ENCODE peak calls at places on chromosomes 16 and 17, in seven cellular contexts. T, Y, A, S, Z, Q and D are unnamed samples.

GRCh38 chr16:12902511-12903324 is 1.3 kb downstream of the SHISA9 start:
- DNase-seq in T (no peak), Y (no peak), A (no peak), S (peak), Z (no peak), Q (peak), D (peak)

GRCh38 chr16:31200821-31201510 is 1.6 kb downstream of the PYCARD start:
- DNase-seq in T (peak), Y (peak), A (peak), S (no peak), Z (no peak), Q (no peak), D (no peak)

GRCh38 chr16:57634171-57634570 is 5.7 kb downstream of the ADGRG1 start:
- DNase-seq in T (no peak), Y (no peak), A (no peak), S (no peak), Z (no peak), Q (no peak), D (peak)

GRCh38 chr17:76529643-76530488 is 7.6 kb downstream of the CYGB start:
- DNase-seq in T (peak), Y (no peak), A (no peak), S (no peak), Z (no peak), Q (no peak), D (no peak)

GRCh38 chr17:13759936-13760335 is 158.2 kb upstream of the HS3ST3A1 start:
- DNase-seq in T (no peak), Y (no peak), A (no peak), S (no peak), Z (no peak), Q (no peak), D (no peak)

GRCh38 chr16:89823087-89823823 is 5.0 kb upstream of the SPIRE2 start:
- DNase-seq in T (no peak), Y (no peak), A (no peak), S (no peak), Z (no peak), Q (no peak), D (no peak)

GRCh38 chr16:78925071-78925714 is 675.3 kb downstream of the MAF start:
- DNase-seq in T (peak), Y (peak), A (peak), S (no peak), Z (no peak), Q (no peak), D (peak)

GRCh38 chr17:42333053-42333452 is 44.8 kb downstream of the STAT5A start:
- DNase-seq in T (no peak), Y (no peak), A (no peak), S (no peak), Z (no peak), Q (no peak), D (no peak)

GRCh38 chr17:63350364-63350763 is 95.7 kb downstream of the CYB561 start:
- DNase-seq in T (no peak), Y (no peak), A (no peak), S (no peak), Z (no peak), Q (no peak), D (no peak)

GRCh38 chr16:87538160-87538559 is 45.3 kb upstream of the ZCCHC14 start:
- DNase-seq in T (peak), Y (no peak), A (no peak), S (no peak), Z (no peak), Q (no peak), D (no peak)

GRCh38 chr17:17684901-17685774 is 3.9 kb downstream of the RAI1 start:
- DNase-seq in T (peak), Y (no peak), A (no peak), S (no peak), Z (no peak), Q (no peak), D (no peak)

GRCh38 chr17:46977348-46977747 is 1.7 kb downstream of the RPRML start:
- DNase-seq in T (peak), Y (no peak), A (peak), S (no peak), Z (peak), Q (no peak), D (peak)

GRCh38 chr17:66829386-66829864 is 5.5 kb upstream of the CACNG5 start:
- DNase-seq in T (peak), Y (no peak), A (peak), S (no peak), Z (no peak), Q (no peak), D (peak)

GRCh38 chr16:88306860-88307545 is 75.8 kb upstream of the ZNF469 start:
- DNase-seq in T (peak), Y (no peak), A (no peak), S (no peak), Z (no peak), Q (no peak), D (no peak)

GRCh38 chr17:17182601-17183136 is 23.5 kb downstream of the PLD6 start:
- DNase-seq in T (no peak), Y (peak), A (no peak), S (no peak), Z (no peak), Q (no peak), D (no peak)

GRCh38 chr17:39173539-39174274 is 7.7 kb upstream of the ARL5C start:
- DNase-seq in T (no peak), Y (no peak), A (no peak), S (no peak), Z (no peak), Q (no peak), D (no peak)

GRCh38 chr17:44297975-44298374 is 10.4 kb upstream of the RUNDC3A start:
- DNase-seq in T (no peak), Y (no peak), A (no peak), S (no peak), Z (no peak), Q (no peak), D (no peak)

GRCh38 chr17:58300336-58300735 is 19.6 kb upstream of the MPO start:
- DNase-seq in T (no peak), Y (no peak), A (no peak), S (no peak), Z (no peak), Q (no peak), D (no peak)

GRCh38 chr16:71933913-71934696 is 38.8 kb downstream of the IST1 start:
- DNase-seq in T (peak), Y (no peak), A (peak), S (no peak), Z (no peak), Q (no peak), D (peak)

GRCh38 chr17:39229274-39229913 is 3.6 kb upstream of the STAC2 start:
- DNase-seq in T (peak), Y (no peak), A (peak), S (no peak), Z (no peak), Q (no peak), D (peak)

GRCh38 chr17:21108651-21109050 is 18.1 kb upstream of the DHRS7B start:
- DNase-seq in T (no peak), Y (no peak), A (no peak), S (no peak), Z (no peak), Q (no peak), D (no peak)

GRCh38 chr16:58046054-58046881 is 20.7 kb downstream of the MMP15 start:
- DNase-seq in T (no peak), Y (no peak), A (no peak), S (no peak), Z (no peak), Q (no peak), D (no peak)

GRCh38 chr16:290681-291405 is 7.9 kb downstream of the PDIA2 start:
- DNase-seq in T (no peak), Y (no peak), A (no peak), S (no peak), Z (no peak), Q (no peak), D (no peak)

GRCh38 chr16:54928421-54929089 is 2.1 kb upstream of the IRX5 start:
- DNase-seq in T (no peak), Y (no peak), A (peak), S (no peak), Z (peak), Q (no peak), D (peak)

GRCh38 chr17:17723354-17724261 is 42.4 kb downstream of the RAI1 start:
- DNase-seq in T (peak), Y (peak), A (no peak), S (no peak), Z (peak), Q (peak), D (no peak)

GRCh38 chr16:1991588-1992474 is 2.1 kb downstream of the SYNGR3 start:
- DNase-seq in T (peak), Y (peak), A (peak), S (peak), Z (no peak), Q (peak), D (peak)

GRCh38 chr17:64599187-64599676 is 62.9 kb downstream of the SMURF2 start:
- DNase-seq in T (peak), Y (peak), A (no peak), S (no peak), Z (no peak), Q (no peak), D (no peak)

GRCh38 chr17:530851-531250 is 178.2 kb upstream of the RPH3AL start:
- DNase-seq in T (no peak), Y (no peak), A (no peak), S (no peak), Z (no peak), Q (no peak), D (no peak)

GRCh38 chr16:24070851-24071250 is 185.3 kb upstream of the CACNG3 start:
- DNase-seq in T (peak), Y (no peak), A (peak), S (no peak), Z (peak), Q (no peak), D (peak)

GRCh38 chr16:82046941-82047340 is 11.9 kb downstream of the HSD17B2 start:
- DNase-seq in T (no peak), Y (no peak), A (no peak), S (no peak), Z (no peak), Q (no peak), D (no peak)